ENCODE peak calls at places on chromosomes 5 and 9, in ten cellular contexts. V is GM12864; H is uterus; D is omental fat pad; Y is lung; B is mesothelial cell of epicardium; W is activated CD8-positive, alpha-beta T cell treated with anti-CD3 and anti-CD28 coated beads for 36 hours; M is HFFc6; N is activated B cell treated with CpG ODN at 0.5 μM for 24 hours; G is GM13977. U is an unnamed sample.

GRCh38 chr9:112925058-112925641 is 34.5 kb upstream of the SLC46A2 start:
- DNase-seq in H (no peak), W (peak; percentile 37), Y (no peak), V (no peak), G (peak; percentile 31), D (no peak), B (no peak), M (peak; percentile 13), N (no peak), U (peak; percentile 21)

GRCh38 chr5:36685631-36686147 is 79.3 kb downstream of the SLC1A3 start:
- DNase-seq in W (no peak), G (peak; percentile 52), N (no peak), H (no peak), M (no peak), V (no peak), B (no peak), Y (no peak), D (no peak), U (peak; percentile 29)

GRCh38 chr9:79955300-79955699 is 383.5 kb downstream of the TLE4 start:
- DNase-seq in M (no peak), Y (no peak), D (no peak), G (no peak), B (no peak), W (peak; percentile 48), N (no peak), V (no peak), H (no peak), U (no peak)

GRCh38 chr5:54469655-54470054 is 14.2 kb downstream of the HSPB3 start:
- DNase-seq in N (no peak), D (no peak), H (no peak), G (peak; percentile 34), B (no peak), V (peak; percentile 13), Y (no peak), M (no peak), W (no peak), U (peak; percentile 29)

GRCh38 chr9:117413346-117414219 is 1.3 kb downstream of the ASTN2 start:
- DNase-seq in H (no peak), B (no peak), N (no peak), V (no peak), Y (no peak), M (no peak), G (peak; percentile 28), W (no peak), D (no peak), U (peak; percentile 14)

GRCh38 chr5:168425997-168426863 is 60.0 kb upstream of the RARS1 start:
- DNase-seq in V (no peak), W (no peak), H (no peak), D (no peak), G (no peak), B (no peak), N (no peak), Y (no peak), M (no peak), U (no peak)

GRCh38 chr9:8781447-8781846 is 981.9 kb upstream of the DMAC1 start:
- DNase-seq in W (no peak), G (no peak), B (no peak), M (no peak), Y (no peak), V (no peak), N (no peak), H (no peak), D (no peak), U (no peak)

GRCh38 chr5:129820-130219 is 37.9 kb downstream of the PLEKHG4B start:
- DNase-seq in V (no peak), M (peak; percentile 62), D (no peak), B (no peak), G (no peak), H (no peak), N (no peak), Y (no peak), W (no peak), U (no peak)

GRCh38 chr9:112308576-112308975 is 24.8 kb downstream of the PTBP3 start:
- DNase-seq in Y (no peak), N (no peak), H (no peak), M (no peak), G (no peak), V (no peak), D (no peak), W (no peak), B (no peak), U (no peak)

GRCh38 chr5:174793684-174794328 is 69.4 kb downstream of the MSX2 start:
- DNase-seq in V (no peak), B (peak; percentile 90), W (peak; percentile 58), H (peak; percentile 19), Y (peak; percentile 47), G (peak; percentile 75), N (no peak), M (no peak), D (peak; percentile 31), U (peak; percentile 69)

GRCh38 chr9:131889437-131890244 is 149.8 kb upstream of the RAPGEF1 start:
- DNase-seq in H (no peak), D (no peak), M (no peak), Y (no peak), W (no peak), N (no peak), V (no peak), B (no peak), G (no peak), U (no peak)

GRCh38 chr5:82641362-82641988 is 363.3 kb upstream of the RPS23 start:
- DNase-seq in D (peak; percentile 54), H (peak; percentile 74), M (peak; percentile 80), V (no peak), N (no peak), Y (peak; percentile 78), G (peak; percentile 65), B (peak; percentile 41), W (peak; percentile 24), U (peak; percentile 45)

GRCh38 chr5:21817668-21818419 is 1035.3 kb downstream of the CDH12 start:
- DNase-seq in H (no peak), Y (no peak), V (no peak), B (no peak), N (no peak), D (no peak), G (no peak), M (no peak), W (no peak), U (no peak)

GRCh38 chr9:130030821-130031481 is 12.0 kb downstream of the FNBP1 start:
- DNase-seq in N (no peak), H (no peak), V (no peak), D (no peak), B (no peak), G (no peak), M (no peak), W (peak; percentile 41), Y (no peak), U (no peak)

GRCh38 chr5:58127486-58128220 is 332.2 kb downstream of the PLK2 start:
- DNase-seq in D (no peak), B (no peak), V (no peak), H (no peak), Y (peak; percentile 57), W (no peak), G (no peak), M (no peak), N (no peak), U (no peak)

GRCh38 chr5:133113331-133114061 is 61.7 kb downstream of the HSPA4 start:
- DNase-seq in G (no peak), M (peak; percentile 41), V (no peak), N (no peak), D (no peak), Y (no peak), B (no peak), H (no peak), W (peak; percentile 68), U (peak; percentile 47)

DNA sequence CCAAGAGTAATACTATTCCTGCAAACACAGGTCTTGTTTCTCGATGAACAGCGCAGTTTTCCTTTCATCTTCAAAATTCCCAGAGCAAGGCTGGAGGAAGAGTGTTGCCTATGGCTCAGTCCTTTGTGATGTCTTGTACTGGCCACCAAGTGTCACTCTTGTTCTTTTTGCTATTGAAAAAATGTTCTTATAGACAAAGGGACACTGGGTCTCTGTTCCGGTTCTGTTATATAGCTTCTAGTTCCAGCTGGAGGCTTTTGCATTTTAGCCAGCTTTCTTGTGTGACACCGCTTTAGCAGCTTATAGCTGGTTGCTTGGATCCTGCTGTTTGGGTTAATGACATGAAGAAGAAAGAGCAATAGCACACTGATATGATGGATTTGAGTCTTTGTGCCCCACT is 343.7 kb upstream of the KCNN2 start:
- DNase-seq in Y (no peak), M (peak; percentile 20), H (no peak), V (no peak), N (no peak), D (no peak), W (no peak), G (no peak), B (no peak), U (no peak)
- TF ChIP-seq CTCF in Y (no peak), M (peak; percentile 75), H (no peak), V (no peak), N (no peak), D (no peak), W (no peak), G (no peak), B (no peak), U (no peak)

GRCh38 chr9:110429453-110429852 is 91.8 kb upstream of the TXNDC8 start:
- DNase-seq in M (no peak), N (no peak), G (no peak), W (no peak), Y (no peak), V (no peak), D (no peak), B (no peak), H (no peak), U (no peak)
- TF ChIP-seq CTCF in M (peak; percentile 58), N (no peak), G (peak; percentile 5), W (no peak), Y (no peak), V (no peak), D (no peak), B (no peak), H (no peak), U (no peak)

DNA sequence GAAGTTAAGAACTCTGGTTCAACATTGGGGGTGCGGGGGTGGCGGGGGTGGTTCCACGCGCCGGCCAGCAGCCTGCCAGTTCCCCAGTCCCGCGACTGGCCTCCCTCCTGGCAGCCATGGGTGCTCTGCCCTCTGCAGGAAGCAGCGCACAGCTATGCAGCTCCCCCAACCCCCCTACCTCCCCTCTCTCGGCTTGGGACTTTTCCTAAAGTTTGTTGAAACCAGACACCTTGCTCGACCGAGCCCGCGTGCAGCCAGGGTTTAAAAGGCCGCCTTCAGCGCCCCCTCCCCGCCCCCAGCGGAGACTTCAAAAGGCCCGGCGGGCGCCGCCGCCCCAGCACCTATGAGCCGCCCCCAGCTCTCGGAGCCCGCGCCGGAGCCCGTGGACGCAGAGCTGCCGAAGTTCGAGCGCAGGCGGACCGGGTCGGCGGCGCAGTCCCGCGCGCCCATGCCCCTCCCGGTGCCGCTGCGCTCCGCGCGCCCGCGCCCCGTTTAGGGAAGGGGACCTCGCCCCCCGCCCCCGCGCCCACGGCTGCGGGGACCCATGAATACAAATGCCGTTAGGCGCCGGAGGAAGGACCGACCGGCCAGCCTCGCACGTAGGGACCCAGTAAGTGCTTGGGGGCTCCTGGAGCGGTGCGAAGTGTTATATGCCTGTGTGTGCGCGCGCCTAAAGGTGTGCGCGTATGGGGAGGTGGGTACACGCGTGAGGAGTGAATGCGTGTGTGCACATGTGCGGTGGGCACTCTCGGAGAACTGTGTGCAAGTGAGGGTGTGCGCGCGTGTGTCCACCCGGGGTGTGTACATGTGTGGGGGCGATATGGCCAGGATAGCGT is 1.4 kb upstream of the COL27A1 start:
- DNase-seq in M (no peak), N (no peak), G (no peak), V (no peak), H (no peak), Y (no peak), W (peak; percentile 15), B (peak; percentile 64), D (no peak), U (no peak)
- TF ChIP-seq CTCF in M (peak; percentile 70), N (no peak), G (no peak), V (no peak), H (no peak), Y (no peak), W (no peak), B (no peak), D (no peak), U (no peak)

GRCh38 chr5:77981820-77982219 is 205.7 kb upstream of the TBCA start:
- DNase-seq in W (no peak), G (no peak), V (no peak), D (no peak), B (no peak), H (no peak), Y (no peak), N (no peak), M (no peak), U (no peak)
- TF ChIP-seq CTCF in W (no peak), G (peak; percentile 17), V (peak; percentile 4), D (no peak), B (no peak), H (no peak), Y (no peak), N (no peak), M (no peak), U (no peak)

U was measured in GM10248.